ENCODE peak calls at places on chromosomes 12 and 14, in seven cellular contexts. One of them, this sample, is unnamed.

GRCh38 chr12:111409403-111410228 is 3.9 kb downstream of the SH2B3 start:
- DNase-seq in mesendoderm: peak; percentile 79
- DNase-seq in IMR-90: peak; percentile 67
- DNase-seq in mesenchymal stem cell: peak; percentile 94
- DNase-seq in trophoblast cell: no peak
- DNase-seq in neuronal stem cell: no peak
- DNase-seq in H1: no peak
- DNase-seq in this sample: peak; percentile 63

GRCh38 chr12:7122876-7123769 is 5.6 kb downstream of the RBP5 start:
- DNase-seq in mesendoderm: peak; percentile 13
- DNase-seq in mesenchymal stem cell: no peak
- DNase-seq in trophoblast cell: no peak
- DNase-seq in neuronal stem cell: no peak
- DNase-seq in H1: no peak
- DNase-seq in IMR-90: no peak
- DNase-seq in this sample: no peak

GRCh38 chr14:38716871-38717270 is 386.2 kb downstream of the SEC23A start:
- DNase-seq in mesendoderm: no peak
- DNase-seq in IMR-90: no peak
- DNase-seq in trophoblast cell: no peak
- DNase-seq in H1: no peak
- DNase-seq in mesenchymal stem cell: no peak
- DNase-seq in neuronal stem cell: no peak
- DNase-seq in this sample: no peak

GRCh38 chr14:96805906-96806305 is 8.7 kb downstream of the VRK1 start:
- DNase-seq in trophoblast cell: no peak
- DNase-seq in mesenchymal stem cell: no peak
- DNase-seq in neuronal stem cell: no peak
- DNase-seq in IMR-90: no peak
- DNase-seq in mesendoderm: no peak
- DNase-seq in H1: no peak
- DNase-seq in this sample: no peak

GRCh38 chr12:116880817-116881324 is 370 bp downstream of the HRK start:
- DNase-seq in mesendoderm: peak; percentile 79
- DNase-seq in neuronal stem cell: peak; percentile 50
- DNase-seq in H1: peak; percentile 38
- DNase-seq in trophoblast cell: peak; percentile 33
- DNase-seq in IMR-90: peak; percentile 45
- DNase-seq in mesenchymal stem cell: peak; percentile 28
- DNase-seq in this sample: peak; percentile 81

GRCh38 chr12:78384541-78384940 is 480.0 kb upstream of the SYT1 start:
- DNase-seq in H1: no peak
- DNase-seq in mesendoderm: no peak
- DNase-seq in IMR-90: no peak
- DNase-seq in mesenchymal stem cell: no peak
- DNase-seq in trophoblast cell: no peak
- DNase-seq in neuronal stem cell: no peak
- DNase-seq in this sample: no peak

GRCh38 chr14:72024043-72024407 is 91.8 kb downstream of the RGS6 start:
- DNase-seq in mesenchymal stem cell: no peak
- DNase-seq in IMR-90: peak; percentile 21
- DNase-seq in mesendoderm: peak; percentile 74
- DNase-seq in neuronal stem cell: peak; percentile 43
- DNase-seq in H1: peak; percentile 7
- DNase-seq in trophoblast cell: peak; percentile 45
- DNase-seq in this sample: peak; percentile 64

GRCh38 chr14:71130491-71131179 is 223.4 kb downstream of the PCNX1 start:
- DNase-seq in trophoblast cell: peak; percentile 79
- DNase-seq in H1: no peak
- DNase-seq in neuronal stem cell: no peak
- DNase-seq in IMR-90: peak; percentile 88
- DNase-seq in mesenchymal stem cell: peak; percentile 89
- DNase-seq in mesendoderm: peak; percentile 93
- DNase-seq in this sample: peak; percentile 23

GRCh38 chr12:48194780-48195179 is 8.3 kb downstream of the OR10AD1 start:
- DNase-seq in mesendoderm: no peak
- DNase-seq in trophoblast cell: no peak
- DNase-seq in neuronal stem cell: no peak
- DNase-seq in IMR-90: no peak
- DNase-seq in mesenchymal stem cell: peak; percentile 54
- DNase-seq in H1: no peak
- DNase-seq in this sample: no peak

GRCh38 chr14:23624830-23625404 is 11.2 kb upstream of the DHRS2 start:
- DNase-seq in mesenchymal stem cell: no peak
- DNase-seq in neuronal stem cell: peak; percentile 4
- DNase-seq in H1: no peak
- DNase-seq in mesendoderm: peak; percentile 36
- DNase-seq in IMR-90: no peak
- DNase-seq in trophoblast cell: no peak
- DNase-seq in this sample: no peak

GRCh38 chr14:95533822-95534221 is 1.0 kb upstream of the GLRX5 start:
- DNase-seq in mesendoderm: peak; percentile 26
- DNase-seq in neuronal stem cell: no peak
- DNase-seq in IMR-90: no peak
- DNase-seq in H1: no peak
- DNase-seq in mesenchymal stem cell: no peak
- DNase-seq in trophoblast cell: no peak
- DNase-seq in this sample: no peak

GRCh38 chr12:117749431-117749830 is 219.4 kb downstream of the KSR2 start:
- DNase-seq in mesenchymal stem cell: no peak
- DNase-seq in neuronal stem cell: no peak
- DNase-seq in H1: no peak
- DNase-seq in IMR-90: no peak
- DNase-seq in mesendoderm: no peak
- DNase-seq in trophoblast cell: no peak
- DNase-seq in this sample: no peak

GRCh38 chr12:49662998-49663843 is 39.9 kb downstream of the PRPF40B start:
- DNase-seq in mesenchymal stem cell: peak; percentile 97
- DNase-seq in trophoblast cell: no peak
- DNase-seq in neuronal stem cell: no peak
- DNase-seq in mesendoderm: peak; percentile 98
- DNase-seq in IMR-90: peak; percentile 86
- DNase-seq in H1: peak; percentile 21
- DNase-seq in this sample: peak; percentile 78

GRCh38 chr12:13124661-13125505 is 21.4 kb upstream of the GSG1 start:
- DNase-seq in mesenchymal stem cell: peak; percentile 68
- DNase-seq in IMR-90: peak; percentile 68
- DNase-seq in mesendoderm: peak; percentile 72
- DNase-seq in neuronal stem cell: no peak
- DNase-seq in H1: no peak
- DNase-seq in trophoblast cell: peak; percentile 59
- DNase-seq in this sample: no peak

GRCh38 chr12:58931518-58931917 is 11.2 kb upstream of the LRIG3 start:
- DNase-seq in IMR-90: no peak
- DNase-seq in mesendoderm: peak; percentile 53
- DNase-seq in mesenchymal stem cell: no peak
- DNase-seq in trophoblast cell: no peak
- DNase-seq in H1: no peak
- DNase-seq in neuronal stem cell: no peak
- DNase-seq in this sample: no peak

GRCh38 chr12:28390716-28391452 is 200.6 kb downstream of the CCDC91 start:
- DNase-seq in trophoblast cell: no peak
- DNase-seq in mesenchymal stem cell: no peak
- DNase-seq in IMR-90: peak; percentile 52
- DNase-seq in neuronal stem cell: no peak
- DNase-seq in H1: no peak
- DNase-seq in mesendoderm: no peak
- DNase-seq in this sample: no peak

GRCh38 chr14:48584031-48584430 is 908.6 kb upstream of the MDGA2 start:
- DNase-seq in IMR-90: peak; percentile 88
- DNase-seq in neuronal stem cell: no peak
- DNase-seq in mesendoderm: no peak
- DNase-seq in trophoblast cell: no peak
- DNase-seq in mesenchymal stem cell: peak; percentile 71
- DNase-seq in H1: no peak
- DNase-seq in this sample: no peak

GRCh38 chr14:73712540-73713141 is 1.5 kb downstream of the PNMA1 start:
- DNase-seq in neuronal stem cell: peak; percentile 21
- DNase-seq in trophoblast cell: no peak
- DNase-seq in mesendoderm: peak; percentile 37
- DNase-seq in IMR-90: peak; percentile 27
- DNase-seq in mesenchymal stem cell: no peak
- DNase-seq in H1: no peak
- DNase-seq in this sample: peak; percentile 39

GRCh38 chr14:99755629-99756603 is 37.3 kb upstream of the EML1 start:
- DNase-seq in neuronal stem cell: no peak
- DNase-seq in H1: no peak
- DNase-seq in mesenchymal stem cell: peak; percentile 95
- DNase-seq in IMR-90: peak; percentile 95
- DNase-seq in trophoblast cell: no peak
- DNase-seq in mesendoderm: no peak
- DNase-seq in this sample: no peak

GRCh38 chr12:8922544-8922943 is 8.2 kb downstream of the PHC1 start:
- DNase-seq in H1: no peak
- DNase-seq in IMR-90: no peak
- DNase-seq in mesenchymal stem cell: no peak
- DNase-seq in mesendoderm: no peak
- DNase-seq in neuronal stem cell: no peak
- DNase-seq in trophoblast cell: no peak
- DNase-seq in this sample: no peak
- H3K18ac ChIP-seq in H1: no peak overlapping the region
- H3K18ac ChIP-seq in IMR-90: no peak overlapping the region
- H3K18ac ChIP-seq in mesenchymal stem cell: no peak overlapping the region
- H3K18ac ChIP-seq in mesendoderm: no peak overlapping the region
- H3K18ac ChIP-seq in neuronal stem cell: no peak overlapping the region
- H3K18ac ChIP-seq in trophoblast cell: no peak overlapping the region
- H3K18ac ChIP-seq in this sample: no peak overlapping the region

GRCh38 chr12:67728296-67728666 is 79.7 kb downstream of the DYRK2 start:
- DNase-seq in neuronal stem cell: no peak
- DNase-seq in H1: no peak
- DNase-seq in mesenchymal stem cell: no peak
- DNase-seq in mesendoderm: no peak
- DNase-seq in IMR-90: no peak
- DNase-seq in trophoblast cell: no peak
- DNase-seq in this sample: no peak
- H3K18ac ChIP-seq in neuronal stem cell: no peak overlapping the region
- H3K18ac ChIP-seq in H1: no peak overlapping the region
- H3K18ac ChIP-seq in mesenchymal stem cell: peak overlapping the region; percentile 42
- H3K18ac ChIP-seq in mesendoderm: no peak overlapping the region
- H3K18ac ChIP-seq in IMR-90: no peak overlapping the region
- H3K18ac ChIP-seq in trophoblast cell: no peak overlapping the region
- H3K18ac ChIP-seq in this sample: no peak overlapping the region

GRCh38 chr12:128798543-128799341 is 25.0 kb downstream of the SLC15A4 start:
- DNase-seq in mesendoderm: no peak
- DNase-seq in neuronal stem cell: no peak
- DNase-seq in mesenchymal stem cell: no peak
- DNase-seq in H1: no peak
- DNase-seq in trophoblast cell: no peak
- DNase-seq in IMR-90: no peak
- DNase-seq in this sample: no peak

GRCh38 chr12:128802756-128803155 is 21.0 kb downstream of the SLC15A4 start:
- DNase-seq in mesendoderm: no peak
- DNase-seq in trophoblast cell: no peak
- DNase-seq in H1: no peak
- DNase-seq in IMR-90: no peak
- DNase-seq in neuronal stem cell: no peak
- DNase-seq in mesenchymal stem cell: no peak
- DNase-seq in this sample: no peak

GRCh38 chr12:128803788-128804187 is 20.0 kb downstream of the SLC15A4 start:
- DNase-seq in trophoblast cell: no peak
- DNase-seq in neuronal stem cell: no peak
- DNase-seq in mesendoderm: no peak
- DNase-seq in mesenchymal stem cell: no peak
- DNase-seq in IMR-90: no peak
- DNase-seq in H1: no peak
- DNase-seq in this sample: no peak

GRCh38 chr12:128801879-128802391 is 21.8 kb downstream of the SLC15A4 start:
- DNase-seq in trophoblast cell: no peak
- DNase-seq in IMR-90: peak; percentile 78
- DNase-seq in H1: no peak
- DNase-seq in neuronal stem cell: no peak
- DNase-seq in mesendoderm: no peak
- DNase-seq in mesenchymal stem cell: peak; percentile 27
- DNase-seq in this sample: no peak

GRCh38 chr12:128800606-128801005 is 23.2 kb downstream of the SLC15A4 start:
- DNase-seq in mesenchymal stem cell: no peak
- DNase-seq in H1: no peak
- DNase-seq in trophoblast cell: no peak
- DNase-seq in IMR-90: no peak
- DNase-seq in mesendoderm: no peak
- DNase-seq in neuronal stem cell: no peak
- DNase-seq in this sample: no peak
- H3K18ac ChIP-seq in mesenchymal stem cell: no peak overlapping the region
- H3K18ac ChIP-seq in H1: no peak overlapping the region
- H3K18ac ChIP-seq in trophoblast cell: no peak overlapping the region
- H3K18ac ChIP-seq in IMR-90: no peak overlapping the region
- H3K18ac ChIP-seq in mesendoderm: no peak overlapping the region
- H3K18ac ChIP-seq in neuronal stem cell: no peak overlapping the region
- H3K18ac ChIP-seq in this sample: no peak overlapping the region

DNA sequence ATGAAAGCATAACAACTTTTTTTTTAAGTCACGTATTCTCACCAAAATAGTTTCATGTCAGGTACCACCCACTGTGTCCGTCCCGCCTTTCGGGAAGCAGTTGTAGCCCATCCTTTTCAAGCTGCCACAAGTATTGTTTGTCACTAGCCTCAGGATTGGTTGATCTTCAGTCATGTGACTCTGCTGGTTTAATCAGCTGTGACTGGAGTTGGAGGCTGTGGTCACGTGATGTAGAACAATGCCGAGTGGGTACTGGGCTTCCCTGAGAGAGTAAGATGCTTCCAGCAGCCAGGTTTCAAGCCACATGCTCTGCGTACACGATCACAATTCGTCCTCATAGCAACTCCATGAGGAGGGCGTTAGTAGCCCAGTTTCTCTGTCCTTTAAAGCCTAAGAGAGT is 83.0 kb upstream of the WSCD2 start:
- DNase-seq in trophoblast cell: no peak
- DNase-seq in IMR-90: no peak
- DNase-seq in H1: no peak
- DNase-seq in mesendoderm: peak; percentile 37
- DNase-seq in neuronal stem cell: no peak
- DNase-seq in mesenchymal stem cell: no peak
- DNase-seq in this sample: no peak
- H3K18ac ChIP-seq in trophoblast cell: no peak overlapping the region
- H3K18ac ChIP-seq in IMR-90: no peak overlapping the region
- H3K18ac ChIP-seq in H1: no peak overlapping the region
- H3K18ac ChIP-seq in mesendoderm: no peak overlapping the region
- H3K18ac ChIP-seq in neuronal stem cell: no peak overlapping the region
- H3K18ac ChIP-seq in mesenchymal stem cell: no peak overlapping the region
- H3K18ac ChIP-seq in this sample: no peak overlapping the region